ENCODE peak calls at places on chromosome 18, in five cellular contexts. P is K562, R is HCT116, Q is Panc1, A is GM12878. T is an unnamed sample.
A peak's percentile ranks its signal among the peaks of the same experiment; 100 is the strongest.

GRCh38 chr18:55384551-55385275 is 203.3 kb downstream of the TCF4 start:
- DNase-seq in P (peak; percentile 51), R (no peak), Q (no peak), A (no peak), T (peak; percentile 35)

GRCh38 chr18:42425025-42425424 is 470.0 kb downstream of the PIK3C3 start:
- DNase-seq in P (no peak), R (no peak), Q (no peak), A (no peak), T (no peak)

GRCh38 chr18:58227361-58227930 is 183.4 kb downstream of the NEDD4L start:
- DNase-seq in P (no peak), R (no peak), Q (no peak), A (no peak), T (no peak)

GRCh38 chr18:37570336-37570930 is 4.8 kb upstream of the CELF4 start:
- DNase-seq in P (no peak), R (no peak), Q (no peak), A (no peak), T (no peak)

GRCh38 chr18:54641734-54642133 is 50.7 kb downstream of the DYNAP start:
- DNase-seq in P (no peak), R (no peak), Q (no peak), A (no peak), T (no peak)

GRCh38 chr18:32104516-32104915 is 12.8 kb downstream of the RNF138 start:
- DNase-seq in P (no peak), R (no peak), Q (no peak), A (no peak), T (no peak)

GRCh38 chr18:74897971-74898657 is 300.4 kb downstream of the ZNF407 start:
- DNase-seq in P (no peak), R (no peak), Q (no peak), A (no peak), T (no peak)

GRCh38 chr18:59123588-59124369 is 15.9 kb upstream of the SEC11C start:
- DNase-seq in P (no peak), R (no peak), Q (no peak), A (no peak), T (no peak)

GRCh38 chr18:72543362-72544055 is 633 bp downstream of the CBLN2 start:
- DNase-seq in P (no peak), R (no peak), Q (no peak), A (no peak), T (no peak)

GRCh38 chr18:26711806-26712205 is 153.7 kb downstream of the AQP4 start:
- DNase-seq in P (no peak), R (no peak), Q (no peak), A (no peak), T (no peak)

GRCh38 chr18:45417392-45417791 is 197.9 kb upstream of the SLC14A2 start:
- DNase-seq in P (no peak), R (no peak), Q (no peak), A (no peak), T (no peak)

GRCh38 chr18:7637269-7637668 is 70.2 kb downstream of the PTPRM start:
- DNase-seq in P (no peak), R (no peak), Q (no peak), A (no peak), T (no peak)

GRCh38 chr18:10312316-10313015 is 142.0 kb upstream of the APCDD1 start:
- DNase-seq in P (no peak), R (no peak), Q (no peak), A (no peak), T (no peak)

GRCh38 chr18:28208268-28208667 is 31.3 kb upstream of the CDH2 start:
- DNase-seq in P (no peak), R (no peak), Q (no peak), A (no peak), T (no peak)

GRCh38 chr18:12377556-12378553 is 828 bp upstream of the AFG3L2 start:
- DNase-seq in P (no peak), R (no peak), Q (no peak), A (no peak), T (peak; percentile 92)

GRCh38 chr18:2536493-2536892 is 34.8 kb downstream of the METTL4 start:
- DNase-seq in P (no peak), R (no peak), Q (no peak), A (no peak), T (no peak)

GRCh38 chr18:37332764-37333420 is 232.7 kb downstream of the CELF4 start:
- DNase-seq in P (no peak), R (no peak), Q (no peak), A (no peak), T (no peak)

GRCh38 chr18:14914771-14915170 is 166.8 kb downstream of the ANKRD30B start:
- DNase-seq in P (no peak), R (no peak), Q (no peak), A (no peak), T (no peak)
- H3K9me3 ChIP-seq in P (no peaks in the 10 kb centered on the region), R (peaks cover 14% of the 10 kb centered on the region), Q (no peaks in the 10 kb centered on the region), A (no peaks in the 10 kb centered on the region), T (no peaks in the 10 kb centered on the region)

GRCh38 chr18:78495550-78495949 is 484.1 kb upstream of the SALL3 start:
- DNase-seq in P (no peak), R (no peak), Q (no peak), A (no peak), T (no peak)
- H3K9me3 ChIP-seq in P (no peaks in the 10 kb centered on the region), R (peaks cover 15% of the 10 kb centered on the region), Q (no peaks in the 10 kb centered on the region), A (peaks cover 2% of the 10 kb centered on the region), T (no peaks in the 10 kb centered on the region)

DNA sequence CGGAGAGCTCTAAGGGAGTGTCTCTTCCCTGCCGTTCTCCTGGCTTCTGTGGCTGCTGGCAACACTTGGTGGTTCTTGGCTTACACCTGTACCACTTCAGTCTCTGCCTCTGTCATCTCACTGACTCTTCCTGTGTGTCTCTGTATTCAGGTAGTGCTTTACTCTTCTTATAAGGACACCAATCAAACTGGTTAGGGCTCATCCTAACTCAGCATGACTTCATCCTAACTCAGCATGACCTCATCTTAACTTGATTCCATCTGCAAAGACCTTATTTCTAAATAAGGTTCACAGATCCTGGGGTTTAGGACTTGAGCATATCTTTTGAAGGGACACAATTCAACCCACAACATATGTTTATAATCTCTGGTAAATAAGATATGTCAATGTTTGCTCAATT is 51.6 kb upstream of the DSEL start:
- DNase-seq in P (no peak), R (no peak), Q (no peak), A (no peak), T (no peak)
- H3K9me3 ChIP-seq in P (no peaks in the 10 kb centered on the region), R (no peaks in the 10 kb centered on the region), Q (no peaks in the 10 kb centered on the region), A (no peaks in the 10 kb centered on the region), T (no peaks in the 10 kb centered on the region)

GRCh38 chr18:70523035-70523797 is 234.4 kb downstream of the SOCS6 start:
- DNase-seq in P (no peak), R (no peak), Q (no peak), A (no peak), T (no peak)
- H3K9me3 ChIP-seq in P (no peaks in the 10 kb centered on the region), R (no peaks in the 10 kb centered on the region), Q (no peaks in the 10 kb centered on the region), A (no peaks in the 10 kb centered on the region), T (no peaks in the 10 kb centered on the region)

DNA sequence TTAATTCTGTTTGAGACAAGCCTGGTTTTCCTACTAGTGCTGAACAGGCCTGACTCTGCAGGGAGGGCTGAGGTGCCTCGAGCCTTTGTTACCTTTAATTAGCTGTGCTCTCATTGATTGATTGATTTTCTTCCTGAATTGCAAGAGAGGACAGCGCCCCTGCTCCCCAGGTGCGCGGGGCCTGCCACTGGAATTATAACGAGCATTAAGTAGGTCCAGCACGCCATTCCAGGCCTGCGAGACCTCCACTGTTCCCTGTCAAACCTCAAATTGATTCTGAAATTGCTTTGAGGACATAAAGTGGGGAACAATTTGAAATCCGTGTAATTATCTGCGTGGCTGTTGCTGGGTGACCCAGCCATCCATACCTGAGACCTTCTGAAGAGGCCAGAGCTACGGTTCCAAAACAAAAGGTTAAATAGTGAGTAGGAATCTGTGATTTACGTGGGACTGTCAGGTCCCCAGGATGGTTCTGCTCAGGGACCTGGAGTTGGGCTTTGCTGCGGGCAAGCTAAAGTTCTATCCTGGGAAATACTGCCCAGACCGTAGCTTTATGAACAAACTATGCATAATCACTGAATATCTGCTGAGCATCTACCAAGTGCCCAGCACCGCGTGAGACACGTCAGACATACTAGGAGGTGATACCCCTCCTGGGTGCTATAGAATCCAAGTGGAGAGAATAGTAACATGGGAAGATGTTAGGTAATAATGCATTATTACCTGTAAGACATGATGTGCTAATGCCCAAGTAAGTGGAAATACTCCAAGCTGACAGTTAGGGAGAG is 104.1 kb downstream of the ZBTB7C start:
- DNase-seq in P (no peak), R (no peak), Q (no peak), A (no peak), T (no peak)
- H3K9me3 ChIP-seq in P (no peaks in the 10 kb centered on the region), R (no peaks in the 10 kb centered on the region), Q (no peaks in the 10 kb centered on the region), A (no peaks in the 10 kb centered on the region), T (no peaks in the 10 kb centered on the region)

DNA sequence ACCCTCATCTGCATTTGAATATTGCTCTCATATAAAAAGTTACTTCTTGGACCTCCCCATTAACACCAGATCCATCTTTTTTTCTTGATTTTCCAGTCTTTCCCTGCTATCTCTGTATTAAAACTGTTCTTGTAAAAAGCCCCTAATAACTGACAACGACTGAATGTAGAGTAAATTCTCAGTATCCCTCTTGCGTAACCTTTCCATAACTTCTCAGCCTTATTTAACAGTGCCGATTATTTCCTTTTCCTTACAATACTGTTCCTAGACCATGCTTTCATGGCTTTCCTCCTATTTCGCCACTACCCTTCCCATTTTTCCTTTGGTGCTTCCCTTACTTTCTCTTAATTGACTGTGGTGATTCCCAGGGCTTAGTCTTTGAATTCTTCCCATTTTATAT is 348.9 kb upstream of the DSEL start:
- DNase-seq in P (no peak), R (no peak), Q (no peak), A (no peak), T (no peak)
- H3K9me3 ChIP-seq in P (no peaks in the 10 kb centered on the region), R (peaks cover 3% of the 10 kb centered on the region), Q (no peaks in the 10 kb centered on the region), A (no peaks in the 10 kb centered on the region), T (no peaks in the 10 kb centered on the region)

T was measured in iPS DF 6.9.